ENCODE peak calls at places on chromosomes 16 and 17, in four cellular contexts. One of them, this sample, is unnamed.

GRCh38 chr17:53892222-53892621 is 69.5 kb downstream of the KIF2B start:
- DNase-seq in K562: no peak
- DNase-seq in GM12878: no peak
- DNase-seq in H1: no peak
- DNase-seq in this sample: no peak

GRCh38 chr16:22063888-22064467 is 28.4 kb upstream of the VWA3A start:
- DNase-seq in K562: no peak
- DNase-seq in GM12878: no peak
- DNase-seq in H1: no peak
- DNase-seq in this sample: no peak

GRCh38 chr16:81480856-81481821 is 36.5 kb downstream of the CMIP start:
- DNase-seq in K562: peak
- DNase-seq in GM12878: peak
- DNase-seq in H1: no peak
- DNase-seq in this sample: peak

GRCh38 chr17:27533874-27534815 is 77.9 kb downstream of the KSR1 start:
- DNase-seq in K562: no peak
- DNase-seq in GM12878: no peak
- DNase-seq in H1: no peak
- DNase-seq in this sample: peak

GRCh38 chr16:84973226-84973625 is 38.1 kb downstream of the ZDHHC7 start:
- DNase-seq in K562: no peak
- DNase-seq in GM12878: no peak
- DNase-seq in H1: no peak
- DNase-seq in this sample: no peak

GRCh38 chr17:4490109-4490591 is 8.5 kb upstream of the SPNS2 start:
- DNase-seq in K562: no peak
- DNase-seq in GM12878: no peak
- DNase-seq in H1: no peak
- DNase-seq in this sample: no peak

GRCh38 chr17:3968886-3969524 is 4.8 kb upstream of the ATP2A3 start:
- DNase-seq in K562: peak
- DNase-seq in GM12878: no peak
- DNase-seq in H1: no peak
- DNase-seq in this sample: no peak

GRCh38 chr17:64083571-64084085 is 46.3 kb downstream of the ERN1 start:
- DNase-seq in K562: no peak
- DNase-seq in GM12878: no peak
- DNase-seq in H1: no peak
- DNase-seq in this sample: no peak

GRCh38 chr17:80393491-80393890 is 21.5 kb upstream of the ENDOV start:
- DNase-seq in K562: no peak
- DNase-seq in GM12878: no peak
- DNase-seq in H1: no peak
- DNase-seq in this sample: no peak

GRCh38 chr17:5362162-5362811 is 57.2 kb downstream of the NUP88 start:
- DNase-seq in K562: no peak
- DNase-seq in GM12878: no peak
- DNase-seq in H1: peak
- DNase-seq in this sample: no peak

DNA sequence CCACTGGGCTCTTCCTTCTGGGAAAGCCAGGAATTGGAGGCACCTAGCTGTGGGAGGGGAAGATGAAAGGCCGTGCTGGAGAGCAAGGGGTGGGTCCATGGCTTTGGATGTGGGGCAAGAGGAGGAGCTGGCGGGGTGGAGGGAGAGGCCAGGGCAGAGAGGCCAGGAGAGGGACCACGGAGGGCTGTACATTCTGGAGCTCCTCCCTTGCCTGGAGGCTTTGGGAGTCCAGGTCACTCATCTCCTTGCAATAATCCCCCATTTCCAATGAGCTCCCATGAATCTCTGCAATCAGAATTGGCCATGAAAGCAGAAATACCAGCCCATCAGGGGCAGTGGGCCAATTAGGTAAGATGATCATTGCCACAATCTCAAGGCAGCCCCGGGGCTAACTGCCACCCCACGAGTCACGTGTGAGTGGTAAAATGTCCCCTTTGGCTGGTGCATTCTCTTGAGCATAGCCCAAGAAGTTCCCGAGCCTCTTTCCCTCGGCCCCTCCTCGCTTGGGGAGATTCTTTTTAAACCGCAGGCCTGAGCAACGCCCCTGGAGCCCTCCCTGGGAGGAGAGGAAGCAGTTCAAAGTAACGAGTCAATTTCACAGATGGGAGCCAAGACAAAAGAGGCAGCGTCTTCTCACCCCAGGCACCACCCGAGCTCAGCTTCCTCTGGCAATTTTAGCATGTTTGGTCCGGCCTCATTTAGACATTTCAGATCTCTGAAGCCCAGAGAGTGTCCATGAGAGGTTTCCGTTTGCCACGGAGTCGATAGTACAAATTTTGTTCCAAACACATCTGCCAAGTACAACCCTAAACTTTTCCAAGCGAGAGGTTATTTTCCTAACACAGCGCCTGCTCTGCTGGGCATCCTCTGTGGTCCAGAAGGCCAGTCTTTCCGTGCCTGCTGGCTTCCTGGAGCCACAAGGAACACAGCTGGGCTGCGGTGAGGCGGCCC is 13.4 kb downstream of the RTN4RL1 start:
- DNase-seq in K562: no peak
- DNase-seq in GM12878: no peak
- DNase-seq in H1: no peak
- DNase-seq in this sample: no peak
- TF ChIP-seq CHD1 in K562: no peak
- TF ChIP-seq CHD1 in GM12878: no peak
- TF ChIP-seq CHD1 in H1: no peak
- TF ChIP-seq CHD1 in this sample: no peak

GRCh38 chr17:78045316-78045715 is 83.2 kb downstream of the TMC6 start:
- DNase-seq in K562: no peak
- DNase-seq in GM12878: no peak
- DNase-seq in H1: no peak
- DNase-seq in this sample: no peak
- TF ChIP-seq CHD1 in K562: no peak
- TF ChIP-seq CHD1 in GM12878: no peak
- TF ChIP-seq CHD1 in H1: no peak
- TF ChIP-seq CHD1 in this sample: no peak

DNA sequence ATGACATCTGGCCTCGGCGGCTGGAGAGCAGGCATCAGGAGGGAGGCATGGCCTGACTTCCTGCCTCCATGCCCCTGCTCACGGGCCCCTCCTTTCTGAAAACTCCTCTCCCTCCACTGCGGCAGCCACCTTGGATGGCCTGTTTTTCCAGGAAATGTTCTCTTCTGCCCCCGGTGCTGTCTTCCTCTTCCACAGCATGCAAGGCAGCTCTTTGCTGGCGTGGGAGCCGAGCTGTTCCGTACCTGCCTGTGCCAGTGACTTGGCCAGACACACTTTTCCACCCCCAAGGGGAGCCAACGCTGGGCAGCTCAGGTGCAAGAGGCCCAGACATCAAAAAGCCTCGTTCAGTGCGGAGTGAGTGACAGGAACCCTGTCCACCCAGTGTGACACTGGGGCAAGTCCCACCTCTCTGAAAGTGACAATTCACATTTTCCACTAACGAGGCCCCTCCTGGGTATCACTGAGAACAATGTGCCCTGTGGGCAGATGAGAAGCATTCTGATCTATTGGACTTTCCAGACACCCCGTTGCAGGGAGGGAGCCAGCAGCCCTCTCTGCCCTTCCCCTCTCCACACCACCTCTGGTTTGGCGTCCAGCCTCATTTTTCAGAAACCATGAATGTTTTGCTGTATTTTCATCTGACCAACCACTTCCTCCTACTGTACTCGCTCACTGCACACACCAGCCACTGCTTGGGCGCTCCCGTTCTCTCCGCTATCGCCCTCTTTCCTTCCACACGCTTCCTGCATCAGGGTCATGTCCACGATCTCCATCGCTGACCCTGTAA is 31.1 kb downstream of the NSMCE1 start:
- DNase-seq in K562: peak
- DNase-seq in GM12878: peak
- DNase-seq in H1: no peak
- DNase-seq in this sample: no peak
- TF ChIP-seq CHD1 in K562: no peak
- TF ChIP-seq CHD1 in GM12878: no peak
- TF ChIP-seq CHD1 in H1: no peak
- TF ChIP-seq CHD1 in this sample: no peak

GRCh38 chr17:71432378-71433315 is 688.2 kb upstream of the SOX9 start:
- DNase-seq in K562: no peak
- DNase-seq in GM12878: no peak
- DNase-seq in H1: no peak
- DNase-seq in this sample: peak
- TF ChIP-seq CHD1 in K562: no peak
- TF ChIP-seq CHD1 in GM12878: no peak
- TF ChIP-seq CHD1 in H1: no peak
- TF ChIP-seq CHD1 in this sample: no peak

GRCh38 chr17:41615454-41615853 is 2.9 kb upstream of the KRT16 start:
- DNase-seq in K562: no peak
- DNase-seq in GM12878: no peak
- DNase-seq in H1: peak
- DNase-seq in this sample: no peak

GRCh38 chr17:41613277-41614082 is 913 bp upstream of the KRT16 start:
- DNase-seq in K562: no peak
- DNase-seq in GM12878: no peak
- DNase-seq in H1: no peak
- DNase-seq in this sample: no peak

GRCh38 chr17:41614098-41614497 is 1.5 kb upstream of the KRT16 start:
- DNase-seq in K562: no peak
- DNase-seq in GM12878: no peak
- DNase-seq in H1: no peak
- DNase-seq in this sample: no peak

DNA sequence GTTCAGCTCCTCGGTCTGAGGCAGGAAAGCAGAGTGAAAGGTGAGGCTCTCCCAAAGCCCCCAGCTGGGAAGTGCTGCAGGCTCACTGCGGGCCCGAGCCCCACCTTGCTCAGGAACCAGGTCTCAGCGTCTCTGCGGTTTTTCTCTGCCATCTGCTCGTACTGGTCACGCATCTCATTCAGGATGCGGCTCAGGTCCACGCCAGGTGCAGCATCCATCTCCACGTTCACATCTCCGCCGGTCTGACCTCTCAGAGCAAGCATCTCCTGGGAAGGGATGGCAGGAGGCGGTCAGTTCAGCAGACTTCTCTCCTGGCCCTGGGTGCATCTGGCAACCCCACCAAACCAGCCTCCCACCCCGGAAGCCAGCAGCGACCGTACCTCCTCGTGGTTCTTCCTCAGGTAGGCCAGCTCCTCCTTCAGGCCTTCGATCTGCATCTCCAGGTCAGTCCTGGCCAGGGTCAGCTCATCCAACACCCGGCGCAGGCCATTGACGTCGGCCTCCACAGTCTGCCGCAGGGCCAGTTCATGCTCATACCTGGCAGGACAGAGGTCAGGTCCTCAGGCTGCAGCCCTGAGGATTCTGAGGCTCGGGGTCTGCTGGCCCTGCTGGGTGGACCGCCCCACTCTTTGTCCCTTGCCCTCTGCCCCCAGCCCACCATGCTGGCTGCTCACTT is 1.5 kb downstream of the KRT16 start:
- DNase-seq in K562: no peak
- DNase-seq in GM12878: no peak
- DNase-seq in H1: no peak
- DNase-seq in this sample: no peak
- TF ChIP-seq CHD1 in K562: no peak
- TF ChIP-seq CHD1 in GM12878: no peak
- TF ChIP-seq CHD1 in H1: no peak
- TF ChIP-seq CHD1 in this sample: no peak

This sample was measured in IMR-90.